ENCODE peak calls at places on chromosomes 7 and 10, in six cellular contexts. X is GM12891, D is H1, Z is K562, M is HepG2, B is GM12878. V is an unnamed sample.

GRCh38 chr10:4403638-4404252 is 422.3 kb upstream of the AKR1E2 start:
- DNase-seq in D (no peak), M (no peak), B (no peak), X (no peak), Z (no peak), V (no peak)

GRCh38 chr7:102390697-102391484 is 5.3 kb upstream of the PRKRIP1 start:
- DNase-seq in B (no peak), Z (peak), D (peak), M (peak), X (peak), V (peak)

GRCh38 chr7:5564894-5565293 is 141.3 kb upstream of the TNRC18 start:
- DNase-seq in M (no peak), Z (no peak), X (no peak), D (no peak), B (no peak), V (no peak)

GRCh38 chr7:15446280-15446679 is 115.5 kb downstream of the AGMO start:
- DNase-seq in M (no peak), X (no peak), Z (no peak), D (no peak), B (no peak), V (no peak)

GRCh38 chr10:113161061-113161460 is 211.0 kb downstream of the TCF7L2 start:
- DNase-seq in X (no peak), M (no peak), Z (no peak), D (no peak), B (no peak), V (no peak)

GRCh38 chr7:41777894-41778596 is 75.2 kb upstream of the INHBA start:
- DNase-seq in M (no peak), D (no peak), B (no peak), Z (no peak), X (no peak), V (no peak)

GRCh38 chr10:85008493-85009181 is 680.2 kb downstream of the CCSER2 start:
- DNase-seq in B (no peak), M (no peak), D (no peak), X (no peak), Z (no peak), V (no peak)

GRCh38 chr10:126137557-126138221 is 241.3 kb downstream of the FANK1 start:
- DNase-seq in Z (no peak), B (no peak), M (no peak), D (no peak), X (no peak), V (no peak)

GRCh38 chr7:90629306-90629918 is 33.3 kb downstream of the CDK14 start:
- DNase-seq in M (peak), D (no peak), Z (peak), X (no peak), B (peak), V (no peak)

GRCh38 chr7:1851731-1852531 is 181.9 kb downstream of the ELFN1 start:
- DNase-seq in Z (no peak), D (no peak), M (no peak), X (no peak), B (no peak), V (no peak)

GRCh38 chr10:66783296-66783695 is 142.5 kb upstream of the LRRTM3 start:
- DNase-seq in Z (no peak), X (no peak), D (no peak), M (no peak), B (no peak), V (no peak)

GRCh38 chr7:73557397-73558257 is at the start of gene BCL7B:
- DNase-seq in D (peak), M (peak), Z (peak), X (peak), B (no peak), V (peak)

GRCh38 chr7:32588657-32589056 is 93.4 kb downstream of the AVL9 start:
- DNase-seq in Z (no peak), M (peak), B (no peak), D (no peak), X (peak), V (no peak)

GRCh38 chr7:141208539-141208938 is 134.7 kb downstream of the TMEM178B start:
- DNase-seq in D (no peak), B (no peak), X (no peak), M (no peak), Z (no peak), V (no peak)

GRCh38 chr10:6065845-6066244 is 3.7 kb upstream of the IL2RA start:
- DNase-seq in M (no peak), D (no peak), X (no peak), B (no peak), Z (no peak), V (no peak)

GRCh38 chr7:114645451-114645850 is 230.8 kb downstream of the FOXP2 start:
- DNase-seq in X (no peak), B (no peak), D (no peak), Z (no peak), M (no peak), V (no peak)

GRCh38 chr10:112958275-112958995 is 8.4 kb downstream of the TCF7L2 start:
- DNase-seq in D (no peak), X (no peak), B (no peak), Z (no peak), M (no peak), V (no peak)

GRCh38 chr7:114825423-114825951 is 96.4 kb upstream of the MDFIC start:
- DNase-seq in Z (no peak), X (no peak), D (no peak), B (no peak), M (no peak), V (no peak)

GRCh38 chr7:90708841-90709317 is 112.8 kb downstream of the CDK14 start:
- DNase-seq in D (no peak), Z (no peak), M (peak), B (peak), X (no peak), V (no peak)

GRCh38 chr10:128054163-128054970 is 71.9 kb downstream of the MKI67 start:
- DNase-seq in X (no peak), D (no peak), M (no peak), B (no peak), Z (no peak), V (no peak)

GRCh38 chr10:62231371-62231770 is 37.3 kb downstream of the RTKN2 start:
- DNase-seq in M (peak), D (no peak), B (no peak), Z (no peak), X (no peak), V (no peak)

GRCh38 chr10:29618341-29619171 is 16.2 kb downstream of the SVIL start:
- DNase-seq in B (no peak), Z (no peak), D (no peak), M (peak), X (no peak), V (no peak)

GRCh38 chr7:6637544-6638229 is 569 bp downstream of the ZNF316 start:
- DNase-seq in D (no peak), B (no peak), M (peak), X (peak), Z (peak), V (peak)

GRCh38 chr7:36210542-36210941 is 57.5 kb downstream of the EEPD1 start:
- DNase-seq in M (no peak), B (no peak), X (no peak), Z (no peak), D (no peak), V (no peak)

GRCh38 chr7:8443871-8444756 is 10.7 kb downstream of the NXPH1 start:
- DNase-seq in Z (no peak), B (no peak), M (no peak), X (no peak), D (no peak), V (no peak)

GRCh38 chr7:31027161-31027965 is 24.7 kb upstream of the ADCYAP1R1 start:
- DNase-seq in D (no peak), X (no peak), M (no peak), B (no peak), Z (no peak), V (no peak)

GRCh38 chr7:73555411-73555982 is 2.0 kb downstream of the BCL7B start:
- DNase-seq in X (no peak), Z (no peak), B (no peak), D (no peak), M (no peak), V (no peak)

GRCh38 chr7:40733578-40733977 is 598.8 kb downstream of the SUGCT start:
- DNase-seq in M (peak), Z (no peak), D (no peak), X (no peak), B (no peak), V (no peak)

GRCh38 chr7:12358694-12359093 is 45.0 kb downstream of the VWDE start:
- DNase-seq in D (no peak), M (no peak), X (no peak), B (no peak), Z (no peak), V (no peak)

GRCh38 chr10:3339531-3339950 is 167.0 kb upstream of the PITRM1 start:
- DNase-seq in B (no peak), M (no peak), X (no peak), D (no peak), Z (no peak), V (no peak)

GRCh38 chr10:30063098-30063497 is 3.7 kb upstream of the JCAD start:
- DNase-seq in M (no peak), D (no peak), Z (no peak), X (no peak), B (no peak), V (no peak)

GRCh38 chr7:23117841-23118240 is 12.3 kb downstream of the KLHL7 start:
- DNase-seq in D (no peak), Z (no peak), B (no peak), X (no peak), M (no peak), V (no peak)

GRCh38 chr7:38858281-38858884 is 50.6 kb downstream of the VPS41 start:
- DNase-seq in X (no peak), Z (no peak), B (no peak), D (no peak), M (no peak), V (no peak)

GRCh38 chr7:84529480-84530205 is 335.1 kb upstream of the SEMA3A start:
- DNase-seq in Z (no peak), D (no peak), X (no peak), M (no peak), B (no peak), V (no peak)

GRCh38 chr7:113715262-113715661 is 203.5 kb downstream of the PPP1R3A start:
- DNase-seq in B (no peak), Z (no peak), D (no peak), X (no peak), M (no peak), V (no peak)

GRCh38 chr10:99906470-99906869 is 103.3 kb downstream of the DNMBP start:
- DNase-seq in Z (peak), X (no peak), D (no peak), B (no peak), M (no peak), V (no peak)

GRCh38 chr10:50396491-50397311 is 145.4 kb upstream of the ASAH2 start:
- DNase-seq in X (no peak), B (no peak), D (no peak), Z (no peak), M (no peak), V (no peak)

GRCh38 chr10:72277996-72278667 is 4.4 kb downstream of the DDIT4 start:
- DNase-seq in M (peak), D (no peak), B (no peak), Z (no peak), X (no peak), V (no peak)
- TF ChIP-seq POLR2A in M (no peak), D (no peak), B (no peak), Z (no peak), X (no peak), V (no peak)

GRCh38 chr10:44913312-44914079 is 2.4 kb downstream of the TMEM72 start:
- DNase-seq in D (no peak), Z (peak), X (no peak), M (no peak), B (no peak), V (no peak)
- TF ChIP-seq POLR2AphosphoS5 in D (no peak), Z (peak), X (no peak), M (no peak), B (no peak), V (no peak)

GRCh38 chr7:116951366-116952292 is 1.7 kb upstream of the ST7 start:
- DNase-seq in M (peak), D (no peak), X (no peak), B (no peak), Z (peak), V (no peak)
- TF ChIP-seq TAF1 in M (no peak), D (no peak), X (no peak), B (no peak), Z (peak), V (no peak)

GRCh38 chr7:66415659-66416265 is 210.6 kb downstream of the TPST1 start:
- DNase-seq in M (no peak), D (no peak), Z (no peak), B (no peak), X (no peak), V (no peak)

GRCh38 chr7:66418537-66418936 is 210.1 kb upstream of the KCTD7 start:
- DNase-seq in B (no peak), D (no peak), Z (no peak), X (no peak), M (no peak), V (no peak)

GRCh38 chr7:66409493-66409892 is 204.4 kb downstream of the TPST1 start:
- DNase-seq in M (peak), B (no peak), Z (no peak), D (no peak), X (no peak), V (no peak)

GRCh38 chr7:66419210-66419609 is 209.5 kb upstream of the KCTD7 start:
- DNase-seq in Z (no peak), M (peak), X (no peak), B (no peak), D (no peak), V (no peak)

GRCh38 chr7:66413379-66414114 is 208.4 kb downstream of the TPST1 start:
- DNase-seq in M (no peak), B (no peak), D (peak), Z (peak), X (peak), V (peak)
- TF ChIP-seq POLR2A in M (no peak), B (peak), D (peak), Z (no peak), X (no peak), V (no peak)

DNA sequence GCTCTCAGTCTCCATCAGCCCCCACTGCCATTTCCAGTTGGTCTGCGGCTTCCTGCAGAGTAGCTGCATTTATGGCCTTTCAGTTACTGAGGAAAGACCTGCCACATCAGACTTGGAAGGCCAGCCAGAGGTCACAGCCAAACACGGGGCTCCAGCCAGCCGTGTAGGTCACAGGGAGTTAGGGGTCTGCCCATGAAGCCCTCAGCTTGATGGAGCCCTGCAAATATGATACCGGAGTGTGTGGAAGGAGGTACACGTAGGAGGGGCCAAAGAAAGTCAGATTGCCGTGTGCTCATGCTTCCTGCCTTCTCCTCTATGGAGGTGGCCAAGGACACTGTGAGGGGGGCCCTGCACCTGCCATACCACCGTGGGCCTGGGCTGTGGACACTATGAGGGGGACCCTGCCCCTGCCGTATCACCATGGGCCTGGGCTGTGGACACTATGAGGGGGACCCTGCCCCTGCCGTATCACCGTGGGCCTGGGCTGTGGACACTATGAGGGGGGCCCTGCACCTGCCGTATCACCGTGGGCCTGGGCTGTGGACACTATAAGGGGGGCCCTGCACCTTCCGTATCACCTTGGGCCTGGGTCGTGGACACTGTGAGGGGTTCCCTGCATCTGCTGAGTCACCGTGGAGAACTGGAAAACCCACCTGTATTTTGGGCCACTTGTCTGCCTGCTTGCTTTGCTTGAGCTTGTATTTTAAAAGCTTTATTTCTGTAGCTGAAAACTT is 335.7 kb upstream of the SHH start:
- DNase-seq in X (no peak), B (no peak), Z (no peak), D (no peak), M (no peak), V (no peak)
- TF ChIP-seq POLR2AphosphoS5 in X (no peak), B (no peak), Z (no peak), D (no peak), M (no peak), V (no peak)

GRCh38 chr10:33869089-33869488 is 534.6 kb upstream of the NRP1 start:
- DNase-seq in X (no peak), M (no peak), D (no peak), Z (no peak), B (no peak), V (no peak)
- TF ChIP-seq TAF1 in X (no peak), M (no peak), D (no peak), Z (no peak), B (no peak), V (no peak)

GRCh38 chr7:44984478-44984758 is 5.6 kb upstream of the MYO1G start:
- DNase-seq in Z (no peak), B (no peak), M (no peak), D (no peak), X (no peak), V (no peak)

GRCh38 chr7:44987996-44988395 is 9.2 kb upstream of the MYO1G start:
- DNase-seq in X (no peak), B (no peak), D (no peak), Z (peak), M (no peak), V (no peak)

GRCh38 chr7:44985900-44986217 is 7.0 kb upstream of the MYO1G start:
- DNase-seq in D (no peak), B (no peak), Z (no peak), X (no peak), M (no peak), V (no peak)

GRCh38 chr7:44985033-44985695 is 6.3 kb upstream of the MYO1G start:
- DNase-seq in D (no peak), Z (no peak), M (no peak), B (no peak), X (no peak), V (no peak)

DNA sequence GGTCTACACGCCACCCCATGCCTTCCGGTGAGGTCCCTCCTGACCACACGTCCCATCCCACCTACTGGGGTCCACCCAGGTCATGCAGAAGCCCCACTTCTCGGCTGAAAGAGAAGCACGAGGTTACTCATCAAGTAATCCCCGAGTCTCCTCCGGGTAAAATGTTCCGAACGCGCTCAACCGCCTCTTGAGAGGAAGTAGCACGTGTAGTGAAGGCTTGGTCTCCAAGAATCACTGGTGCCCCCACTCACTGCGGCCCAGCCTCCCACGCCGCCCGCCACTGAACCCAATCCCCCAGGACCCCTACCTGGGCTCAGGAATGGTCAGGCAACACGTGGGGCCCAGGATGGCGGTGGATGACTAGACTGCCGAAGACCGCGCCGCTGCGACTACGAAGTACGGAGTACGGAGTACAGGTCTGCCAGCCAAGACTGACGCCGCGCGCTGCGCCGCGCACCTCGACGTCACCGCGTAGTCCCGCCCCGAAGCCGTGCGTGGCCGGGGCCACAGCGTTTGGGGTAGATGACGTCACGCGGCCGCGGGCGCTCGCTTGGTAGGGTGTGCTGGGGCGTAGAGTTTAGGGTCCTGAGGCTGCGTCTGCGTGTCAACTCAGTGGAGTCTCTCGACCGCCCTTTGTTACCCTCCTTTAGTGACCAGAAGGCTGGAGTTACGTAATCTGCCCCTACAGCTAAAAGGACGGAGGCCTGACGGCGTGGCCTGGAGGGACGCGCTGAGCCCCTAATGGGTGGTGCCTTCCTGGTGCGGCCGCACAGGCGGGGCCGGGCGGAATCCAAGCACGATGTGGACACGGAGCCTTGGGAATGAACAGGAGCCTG is 7.6 kb upstream of the MYO1G start:
- DNase-seq in Z (peak), M (no peak), B (peak), D (peak), X (peak), V (no peak)
- TF ChIP-seq POLR2A in Z (peak), M (no peak), B (peak), D (peak), X (peak), V (peak)